ENCODE peak calls at places on chromosomes 4 and X, in four cellular contexts. P, W, G and H are unnamed samples.
A peak's percentile ranks its signal among the peaks of the same experiment; 100 is the strongest.

GRCh38 chr4:128455076-128455345 is 167.4 kb upstream of the PGRMC2 start:
- DNase-seq in P (no peak), G (no peak), W (no peak), H (no peak)

GRCh38 chr4:176013466-176014247 is 52.0 kb upstream of the WDR17 start:
- DNase-seq in G (no peak), W (no peak), P (no peak), H (no peak)

GRCh38 chr4:93384897-93385296 is 443.7 kb upstream of the ATOH1 start:
- DNase-seq in G (peak; percentile 29), P (no peak), W (no peak), H (no peak)

GRCh38 chrX:69021561-69021960 is 143.7 kb downstream of the PJA1 start:
- DNase-seq in P (no peak), G (no peak), W (no peak), H (no peak)

GRCh38 chr4:83489711-83490326 is 4.9 kb upstream of the ABRAXAS1 start:
- DNase-seq in G (no peak), W (peak; percentile 17), P (no peak), H (no peak)

GRCh38 chr4:169314906-169315305 is 44.1 kb upstream of the SH3RF1 start:
- DNase-seq in G (peak; percentile 68), P (peak; percentile 20), W (no peak), H (no peak)

GRCh38 chr4:140556372-140557085 is 12.2 kb downstream of the UCP1 start:
- DNase-seq in W (no peak), G (no peak), P (no peak), H (no peak)

GRCh38 chr4:39353478-39354177 is 12.5 kb downstream of the RFC1 start:
- DNase-seq in P (peak; percentile 29), W (no peak), G (peak; percentile 92), H (no peak)

GRCh38 chrX:42751573-42751972 is 26.4 kb downstream of the PPP1R2C start:
- DNase-seq in P (no peak), G (peak; percentile 41), W (no peak), H (no peak)

GRCh38 chr4:1842993-1843448 is 12.9 kb downstream of the LETM1 start:
- DNase-seq in W (no peak), G (peak; percentile 87), P (peak; percentile 87), H (no peak)

GRCh38 chr4:162700358-162700757 is 466.3 kb downstream of the NAF1 start:
- DNase-seq in G (no peak), W (no peak), P (no peak), H (no peak)

GRCh38 chr4:143355540-143356217 is 19.0 kb downstream of the GAB1 start:
- DNase-seq in W (no peak), P (no peak), G (peak; percentile 43), H (no peak)

GRCh38 chr4:44493924-44494323 is 45.3 kb upstream of the KCTD8 start:
- DNase-seq in G (peak; percentile 45), W (peak; percentile 13), P (no peak), H (no peak)
- TF ChIP-seq CTCF in G (peak; percentile 56), W (no peak), P (peak; percentile 12), H (no peak)

GRCh38 chr4:20251796-20252655 is at the start of gene SLIT2:
- DNase-seq in W (peak; percentile 47), P (no peak), G (peak; percentile 87), H (no peak)
- TF ChIP-seq CTCF in W (no peak), P (no peak), G (no peak), H (no peak)

GRCh38 chrX:18899796-18900380 is 84.0 kb downstream of the PHKA2 start:
- DNase-seq in P (no peak), G (peak; percentile 24), W (no peak), H (no peak)
- TF ChIP-seq CTCF in P (no peak), G (peak; percentile 23), W (peak; percentile 3), H (no peak)

GRCh38 chr4:119300388-119301131 is 21.4 kb downstream of the FABP2 start:
- DNase-seq in W (peak; percentile 75), G (peak; percentile 92), P (peak; percentile 68), H (peak; percentile 88)
- TF ChIP-seq CTCF in W (no peak), G (peak; percentile 7), P (no peak), H (no peak)

GRCh38 chr4:89868999-89869589 is 25.6 kb upstream of the MMRN1 start:
- DNase-seq in G (peak; percentile 44), P (no peak), W (no peak), H (no peak)
- TF ChIP-seq CTCF in G (peak; percentile 52), P (no peak), W (no peak), H (no peak)

DNA sequence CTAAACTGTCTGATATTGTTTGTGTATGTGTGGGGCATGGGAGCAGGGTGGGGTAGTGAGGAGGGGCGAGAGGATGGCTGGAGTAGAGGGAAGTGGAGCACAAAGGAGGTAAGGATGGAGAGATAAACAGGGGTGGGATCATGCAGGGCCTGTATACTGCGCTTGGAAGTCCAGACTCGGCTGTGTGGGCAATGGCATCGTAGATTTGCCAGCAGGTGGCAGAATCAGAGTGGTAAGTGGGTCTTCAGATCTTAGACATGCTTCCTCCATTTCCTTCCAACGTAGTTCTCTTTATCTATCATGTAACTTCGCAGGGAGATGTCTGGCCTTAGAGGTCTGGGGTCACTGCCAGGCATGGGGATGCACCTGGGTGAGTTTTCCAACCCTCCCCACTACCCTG is 155.5 kb downstream of the PDGFRA start:
- DNase-seq in W (no peak), P (no peak), G (peak; percentile 57), H (no peak)
- TF ChIP-seq CTCF in W (peak; percentile 29), P (peak; percentile 35), G (peak; percentile 47), H (no peak)

GRCh38 chrX:23451266-23451665 is 116.6 kb downstream of the PTCHD1 start:
- DNase-seq in G (no peak), P (no peak), W (no peak), H (no peak)
- TF ChIP-seq CTCF in G (no peak), P (no peak), W (no peak), H (no peak)

GRCh38 chr4:27318740-27319139 is 458.1 kb downstream of the STIM2 start:
- DNase-seq in G (peak; percentile 35), W (no peak), P (peak; percentile 10), H (no peak)
- TF ChIP-seq CTCF in G (peak; percentile 40), W (peak; percentile 47), P (peak; percentile 54), H (no peak)